ENCODE peak calls at places on chromosomes 12 and 14, in eight cellular contexts. H is frontal cortex; M is DMS 273 treated with DMSO at 0.1 percent for 48 hours; T is WTC11; J is stimulated activated naive CD4-positive, alpha-beta T cell; C is lower lobe of right lung; K is EL; O is MCF 10A. W is an unnamed sample.

GRCh38 chr14:75547552-75548250 is 25.4 kb downstream of the BATF start:
- DNase-seq in O (no peak), J (no peak), C (no peak), H (no peak), T (no peak), M (no peak), K (no peak), W (no peak)

GRCh38 chr12:107749094-107749493 is 11.8 kb downstream of the PRDM4 start:
- DNase-seq in T (no peak), K (peak), J (no peak), C (no peak), M (no peak), O (peak), H (no peak), W (no peak)

GRCh38 chr14:62711351-62712023 is 333.8 kb downstream of the KCNH5 start:
- DNase-seq in K (no peak), M (no peak), C (no peak), T (no peak), O (no peak), J (no peak), H (no peak), W (no peak)

GRCh38 chr12:57840701-57841100 is 5.8 kb downstream of the CTDSP2 start:
- DNase-seq in H (no peak), K (no peak), T (no peak), M (no peak), C (no peak), O (peak), J (no peak), W (no peak)

GRCh38 chr12:42325326-42325775 is 543 bp downstream of the ZCRB1 start:
- DNase-seq in J (no peak), M (no peak), K (no peak), C (no peak), O (no peak), H (no peak), T (no peak), W (no peak)

GRCh38 chr12:41486718-41487117 is 298.6 kb downstream of the PDZRN4 start:
- DNase-seq in O (no peak), T (no peak), K (peak), C (no peak), J (no peak), M (no peak), H (no peak), W (no peak)

GRCh38 chr12:67439611-67440010 is 170.5 kb downstream of the CAND1 start:
- DNase-seq in H (no peak), T (no peak), O (no peak), J (no peak), K (no peak), C (no peak), M (no peak), W (no peak)

GRCh38 chr12:31772685-31773222 is 43.9 kb upstream of the AMN1 start:
- DNase-seq in K (no peak), O (no peak), H (no peak), T (no peak), C (no peak), M (no peak), J (no peak), W (no peak)

GRCh38 chr14:74704656-74705055 is 8.2 kb downstream of the AREL1 start:
- DNase-seq in T (no peak), M (no peak), O (no peak), J (no peak), K (no peak), H (no peak), C (no peak), W (no peak)

GRCh38 chr14:71474866-71475265 is 457.4 kb upstream of the RGS6 start:
- DNase-seq in M (no peak), K (no peak), T (no peak), O (no peak), H (no peak), C (no peak), J (no peak), W (no peak)

GRCh38 chr12:25994252-25994651 is 35.8 kb downstream of the RASSF8 start:
- DNase-seq in C (no peak), M (no peak), T (no peak), H (no peak), J (no peak), K (peak), O (peak), W (no peak)

GRCh38 chr14:30521899-30522736 is 36.8 kb upstream of the G2E3 start:
- DNase-seq in C (no peak), H (peak), K (peak), T (no peak), M (peak), O (peak), J (no peak), W (no peak)

GRCh38 chr12:27297576-27297975 is 35.1 kb upstream of the BMAL2 start:
- DNase-seq in K (no peak), C (no peak), T (no peak), J (no peak), M (no peak), H (no peak), O (no peak), W (no peak)

GRCh38 chr14:24343795-24344660 is 4.2 kb upstream of the RIPK3 start:
- DNase-seq in M (no peak), K (no peak), O (no peak), T (no peak), C (no peak), J (no peak), H (no peak), W (no peak)

GRCh38 chr12:94718114-94718513 is 67.8 kb upstream of the TMCC3 start:
- DNase-seq in J (no peak), O (peak), M (peak), K (no peak), C (no peak), H (no peak), T (no peak), W (no peak)

GRCh38 chr14:90678420-90678819 is 137.8 kb downstream of the TTC7B start:
- DNase-seq in C (no peak), H (no peak), J (no peak), O (no peak), M (no peak), T (no peak), K (peak), W (no peak)

GRCh38 chr12:41514050-41514449 is 325.9 kb downstream of the PDZRN4 start:
- DNase-seq in M (peak), H (no peak), T (no peak), J (no peak), K (no peak), O (no peak), C (no peak), W (no peak)

GRCh38 chr14:59197695-59198262 is 9.3 kb downstream of the DAAM1 start:
- DNase-seq in C (no peak), J (no peak), K (no peak), O (no peak), H (no peak), M (no peak), T (no peak), W (no peak)

GRCh38 chr14:50045039-50045711 is 71.2 kb downstream of the VCPKMT start:
- DNase-seq in O (peak), C (peak), J (no peak), K (peak), M (no peak), T (no peak), H (no peak), W (peak)

GRCh38 chr12:76623929-76624328 is 64.4 kb upstream of the OSBPL8 start:
- DNase-seq in O (no peak), H (no peak), M (no peak), J (no peak), C (no peak), K (peak), T (no peak), W (no peak)

GRCh38 chr12:6294156-6294532 is 16.3 kb upstream of the PLEKHG6 start:
- DNase-seq in K (no peak), T (no peak), H (no peak), O (no peak), C (peak), J (no peak), M (no peak), W (no peak)

GRCh38 chr14:100504372-100505078 is 82.7 kb downstream of the BEGAIN start:
- DNase-seq in T (no peak), H (no peak), K (peak), J (no peak), O (peak), M (no peak), C (no peak), W (no peak)

GRCh38 chr12:50032516-50033316 is 7.4 kb upstream of the RACGAP1 start:
- DNase-seq in H (no peak), K (no peak), M (no peak), J (no peak), C (peak), T (peak), O (no peak), W (no peak)

GRCh38 chr14:77707355-77707723 is 484 bp downstream of the ALKBH1 start:
- DNase-seq in M (no peak), C (no peak), H (peak), O (peak), K (peak), T (no peak), J (no peak), W (no peak)

GRCh38 chr14:37056473-37056872 is 115.9 kb downstream of the SLC25A21 start:
- DNase-seq in T (peak), H (peak), J (no peak), M (no peak), O (peak), K (peak), C (no peak), W (no peak)